ENCODE peak calls at places on chromosomes 13 and 19, in ten cellular contexts. U is astrocyte of the spinal cord; D is CD4-positive, alpha-beta T cell; L is tibial artery; S is nephron progenitor cell; C is GM06990; R is A673; E is stomach; X is pancreas; Z is heart right ventricle. I is an unnamed sample.

GRCh38 chr13:114149774-114150740 is 17.6 kb upstream of the RASA3 start:
- DNase-seq in Z (no peak), E (no peak), C (no peak), U (no peak), L (no peak), X (no peak), R (no peak), S (no peak), D (no peak), I (no peak)

GRCh38 chr13:111153279-111153976 is 38.3 kb downstream of the ARHGEF7 start:
- DNase-seq in R (peak), Z (peak), L (peak), E (peak), X (peak), D (peak), U (peak), C (peak), S (peak), I (peak)

GRCh38 chr19:35318679-35319448 is 10.1 kb upstream of the CD22 start:
- DNase-seq in E (peak), C (no peak), D (no peak), L (peak), Z (peak), R (no peak), S (no peak), X (peak), U (peak), I (peak)

GRCh38 chr19:16268676-16269319 is 55.8 kb upstream of the KLF2 start:
- DNase-seq in C (no peak), Z (no peak), U (no peak), E (no peak), X (no peak), R (no peak), D (peak), S (no peak), L (no peak), I (no peak)

GRCh38 chr13:68609671-68610070 is 1379.5 kb upstream of the PCDH9 start:
- DNase-seq in U (no peak), C (no peak), L (no peak), R (no peak), Z (no peak), E (no peak), S (no peak), X (no peak), D (no peak), I (no peak)

GRCh38 chr13:42894765-42895181 is 97.3 kb downstream of the EPSTI1 start:
- DNase-seq in X (peak), S (no peak), U (peak), Z (no peak), E (no peak), C (no peak), R (no peak), L (no peak), D (no peak), I (no peak)

GRCh38 chr13:95180513-95181245 is 120.6 kb downstream of the ABCC4 start:
- DNase-seq in U (no peak), Z (no peak), E (no peak), X (no peak), R (no peak), D (no peak), C (no peak), L (no peak), S (no peak), I (no peak)

GRCh38 chr13:113598481-113598880 is 13.9 kb downstream of the TFDP1 start:
- DNase-seq in L (peak), S (no peak), Z (no peak), D (no peak), E (no peak), R (no peak), C (no peak), U (no peak), X (no peak), I (no peak)

GRCh38 chr13:34776390-34776981 is 165.6 kb upstream of the NBEA start:
- DNase-seq in D (no peak), R (no peak), X (no peak), U (no peak), C (no peak), L (no peak), S (no peak), E (no peak), Z (no peak), I (no peak)

GRCh38 chr13:28719656-28720055 is 886 bp upstream of the SLC46A3 start:
- DNase-seq in D (no peak), R (peak), E (no peak), X (no peak), U (peak), L (no peak), S (no peak), C (no peak), Z (no peak), I (no peak)

GRCh38 chr19:14138576-14139265 is 2.3 kb upstream of the ASF1B start:
- DNase-seq in L (no peak), C (no peak), R (no peak), E (no peak), D (no peak), U (peak), X (no peak), Z (no peak), S (no peak), I (no peak)

GRCh38 chr13:23610966-23611486 is 40.8 kb downstream of the TNFRSF19 start:
- DNase-seq in S (no peak), R (no peak), E (no peak), C (no peak), U (peak), Z (no peak), L (no peak), X (no peak), D (no peak), I (no peak)

GRCh38 chr19:11205939-11206570 is 8.7 kb upstream of the KANK2 start:
- DNase-seq in D (no peak), Z (no peak), S (no peak), E (no peak), U (no peak), L (no peak), C (peak), R (no peak), X (no peak), I (no peak)

GRCh38 chr19:8501968-8502367 is 472 bp downstream of the PRAM1 start:
- DNase-seq in S (no peak), R (no peak), C (no peak), E (no peak), Z (no peak), D (no peak), L (no peak), X (no peak), U (no peak), I (no peak)

GRCh38 chr13:37138169-37138568 is 32.7 kb upstream of the CSNK1A1L start:
- DNase-seq in Z (no peak), D (no peak), X (no peak), S (peak), E (no peak), R (peak), C (no peak), U (no peak), L (no peak), I (no peak)

GRCh38 chr19:50036905-50037304 is 11.1 kb downstream of the ZNF473 start:
- DNase-seq in R (no peak), U (no peak), D (no peak), E (no peak), X (no peak), S (no peak), L (no peak), C (no peak), Z (no peak), I (no peak)

GRCh38 chr19:33868821-33869412 is 72.2 kb downstream of the KCTD15 start:
- DNase-seq in X (no peak), R (no peak), C (no peak), D (no peak), Z (peak), U (peak), L (no peak), S (peak), E (peak), I (no peak)

GRCh38 chr13:49635599-49636433 is 7.5 kb downstream of the ARL11 start:
- DNase-seq in L (no peak), X (no peak), Z (no peak), E (peak), D (peak), U (peak), R (no peak), C (no peak), S (no peak), I (no peak)

GRCh38 chr19:55014714-55015113 is 23.4 kb downstream of the GP6 start:
- DNase-seq in S (no peak), X (no peak), U (no peak), Z (peak), R (no peak), L (no peak), D (peak), C (no peak), E (no peak), I (no peak)

GRCh38 chr13:60970736-60971135 is 444.9 kb downstream of the PCDH20 start:
- DNase-seq in S (no peak), Z (no peak), D (no peak), C (no peak), U (no peak), L (no peak), R (no peak), X (no peak), E (no peak), I (no peak)

GRCh38 chr19:3823345-3823704 is 37.1 kb upstream of the MATK start:
- DNase-seq in U (no peak), D (no peak), Z (no peak), X (no peak), E (no peak), C (no peak), R (no peak), S (no peak), L (no peak), I (no peak)

GRCh38 chr19:46994141-46994686 is 25.4 kb upstream of the NPAS1 start:
- DNase-seq in X (no peak), D (no peak), R (no peak), S (no peak), U (no peak), E (no peak), L (no peak), C (no peak), Z (no peak), I (no peak)

GRCh38 chr13:80551650-80552497 is 210.9 kb upstream of the SPRY2 start:
- DNase-seq in U (no peak), R (peak), S (no peak), L (no peak), Z (no peak), D (no peak), C (no peak), X (no peak), E (no peak), I (no peak)

GRCh38 chr19:17743874-17744273 is 7.4 kb upstream of the FCHO1 start:
- DNase-seq in R (no peak), U (peak), S (no peak), C (no peak), D (no peak), L (no peak), X (no peak), Z (no peak), E (no peak), I (no peak)

GRCh38 chr13:71867101-71867814 is at the start of gene DACH1:
- DNase-seq in U (peak), R (peak), S (peak), Z (peak), X (peak), L (no peak), C (no peak), E (peak), D (no peak), I (no peak)

GRCh38 chr19:2848625-2849024 is 7.3 kb downstream of the ZNF555 start:
- DNase-seq in E (no peak), D (no peak), S (no peak), Z (no peak), C (no peak), L (no peak), U (no peak), X (no peak), R (no peak), I (no peak)

GRCh38 chr13:21637296-21637695 is 33.3 kb upstream of the MICU2 start:
- DNase-seq in E (peak), D (peak), L (no peak), S (no peak), Z (no peak), R (no peak), C (no peak), X (peak), U (peak), I (peak)

GRCh38 chr13:42363941-42364612 is 92.1 kb downstream of the AKAP11 start:
- DNase-seq in E (no peak), X (no peak), D (no peak), C (no peak), R (peak), S (no peak), L (no peak), U (peak), Z (no peak), I (no peak)

GRCh38 chr19:16416996-16417395 is 54.8 kb downstream of the EPS15L1 start:
- DNase-seq in U (no peak), E (no peak), C (no peak), S (no peak), L (no peak), D (no peak), R (no peak), Z (no peak), X (no peak), I (no peak)

GRCh38 chr13:93535256-93535655 is 308.6 kb downstream of the GPC6 start:
- DNase-seq in C (no peak), Z (no peak), U (peak), S (no peak), E (no peak), D (no peak), L (no peak), R (no peak), X (no peak), I (no peak)

GRCh38 chr19:51509823-51510660 is 8.4 kb upstream of the SIGLEC12 start:
- DNase-seq in U (no peak), X (no peak), Z (no peak), L (no peak), S (no peak), R (no peak), E (no peak), C (no peak), D (no peak), I (no peak)

GRCh38 chr13:98599502-98600328 is 22.8 kb upstream of the STK24 start:
- DNase-seq in U (no peak), C (no peak), D (no peak), S (no peak), E (no peak), L (no peak), X (no peak), Z (no peak), R (peak), I (no peak)

DNA sequence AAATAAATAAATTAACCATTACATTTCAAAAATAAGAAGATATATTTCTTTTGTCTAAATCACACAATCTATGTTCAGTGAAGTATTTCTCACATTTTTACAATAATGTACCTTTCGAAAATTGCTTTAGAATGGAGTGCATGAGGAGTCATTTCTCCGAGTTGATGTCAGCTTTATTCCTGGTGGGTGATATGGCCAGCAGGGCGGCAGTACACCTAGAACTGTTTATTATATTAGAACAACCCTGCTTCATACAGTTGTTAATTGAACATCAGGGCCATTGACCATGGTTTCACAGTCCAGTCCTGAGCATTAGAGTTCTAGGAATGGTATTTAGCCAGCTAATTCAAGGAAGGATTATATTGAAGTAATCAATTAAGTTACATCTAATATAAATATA is 696.3 kb upstream of the SLC10A2 start:
- DNase-seq in C (no peak), S (no peak), D (no peak), X (no peak), L (no peak), U (no peak), E (no peak), Z (no peak), R (no peak), I (no peak)
- TF ChIP-seq CTCF in C (no peak), S (no peak), D (no peak), X (no peak), L (no peak), U (no peak), E (no peak), Z (no peak), R (no peak), I (no peak)

GRCh38 chr13:76829572-76830327 is 56.5 kb downstream of the KCTD12 start:
- DNase-seq in L (no peak), Z (no peak), S (peak), D (no peak), X (peak), C (no peak), E (peak), U (no peak), R (no peak), I (no peak)
- TF ChIP-seq CTCF in L (no peak), Z (no peak), S (no peak), D (no peak), X (no peak), C (no peak), E (no peak), U (no peak), R (no peak), I (no peak)

DNA sequence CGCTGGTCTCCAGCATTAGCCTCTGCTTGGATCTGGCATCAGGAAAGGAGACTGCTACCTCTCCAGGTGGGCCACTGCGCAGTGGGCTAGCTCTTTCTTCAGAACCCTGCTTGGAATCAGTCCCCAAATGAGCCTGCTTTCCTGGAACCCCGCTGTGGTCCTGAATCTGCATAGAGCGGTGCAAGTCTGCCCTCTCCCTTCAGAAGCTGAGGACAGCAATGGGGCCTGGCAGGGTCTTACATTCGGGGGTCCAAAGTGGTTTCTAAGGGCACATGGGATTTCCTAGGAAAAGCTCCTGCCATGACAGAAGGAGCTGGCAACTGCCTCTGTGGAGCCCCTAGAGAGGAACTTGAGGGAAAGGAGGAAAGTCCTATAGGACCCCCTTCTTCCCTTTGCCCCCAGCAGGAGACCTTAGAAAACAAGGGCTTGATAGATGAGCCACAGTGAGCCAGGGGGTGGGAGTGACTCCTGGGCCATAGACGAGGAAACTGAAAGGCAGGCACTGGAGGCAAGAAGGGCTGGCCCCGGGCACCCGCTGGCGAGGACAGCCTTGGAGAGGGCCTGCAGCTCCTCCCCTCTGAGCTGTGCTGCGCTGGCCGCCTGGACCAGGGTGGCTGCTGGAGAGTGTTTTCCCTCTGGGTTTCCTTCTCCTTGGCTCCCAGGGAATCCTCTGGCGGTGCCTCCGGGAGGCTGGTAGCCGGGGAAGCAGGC is 1.4 kb upstream of the VSTM2B start:
- DNase-seq in C (no peak), Z (no peak), E (no peak), U (no peak), S (peak), R (no peak), X (no peak), L (no peak), D (no peak), I (no peak)
- TF ChIP-seq CTCF in C (no peak), Z (no peak), E (no peak), U (no peak), S (peak), R (no peak), X (no peak), L (no peak), D (no peak), I (no peak)

GRCh38 chr19:1224047-1224825 is 13.6 kb downstream of the CBARP start:
- DNase-seq in L (no peak), C (no peak), D (no peak), X (no peak), R (no peak), U (no peak), S (no peak), Z (no peak), E (no peak), I (no peak)

GRCh38 chr19:1221904-1222255 is 15.9 kb downstream of the CBARP start:
- DNase-seq in D (no peak), X (no peak), E (no peak), U (no peak), C (no peak), Z (no peak), L (no peak), R (no peak), S (no peak), I (no peak)

GRCh38 chr19:1221141-1221903 is 15.7 kb downstream of the STK11 start:
- DNase-seq in X (peak), D (no peak), U (peak), C (no peak), S (peak), Z (peak), L (peak), E (peak), R (no peak), I (no peak)

GRCh38 chr19:1223018-1223855 is 14.6 kb downstream of the CBARP start:
- DNase-seq in Z (no peak), U (peak), D (no peak), E (no peak), R (peak), X (no peak), S (peak), L (no peak), C (no peak), I (peak)

GRCh38 chr19:1222394-1222793 is 15.4 kb downstream of the CBARP start:
- DNase-seq in U (no peak), D (no peak), Z (no peak), X (no peak), L (no peak), R (no peak), C (no peak), S (no peak), E (no peak), I (no peak)
- TF ChIP-seq CTCF in U (peak), D (no peak), Z (no peak), X (no peak), L (no peak), R (no peak), C (peak), S (no peak), E (no peak), I (no peak)

DNA sequence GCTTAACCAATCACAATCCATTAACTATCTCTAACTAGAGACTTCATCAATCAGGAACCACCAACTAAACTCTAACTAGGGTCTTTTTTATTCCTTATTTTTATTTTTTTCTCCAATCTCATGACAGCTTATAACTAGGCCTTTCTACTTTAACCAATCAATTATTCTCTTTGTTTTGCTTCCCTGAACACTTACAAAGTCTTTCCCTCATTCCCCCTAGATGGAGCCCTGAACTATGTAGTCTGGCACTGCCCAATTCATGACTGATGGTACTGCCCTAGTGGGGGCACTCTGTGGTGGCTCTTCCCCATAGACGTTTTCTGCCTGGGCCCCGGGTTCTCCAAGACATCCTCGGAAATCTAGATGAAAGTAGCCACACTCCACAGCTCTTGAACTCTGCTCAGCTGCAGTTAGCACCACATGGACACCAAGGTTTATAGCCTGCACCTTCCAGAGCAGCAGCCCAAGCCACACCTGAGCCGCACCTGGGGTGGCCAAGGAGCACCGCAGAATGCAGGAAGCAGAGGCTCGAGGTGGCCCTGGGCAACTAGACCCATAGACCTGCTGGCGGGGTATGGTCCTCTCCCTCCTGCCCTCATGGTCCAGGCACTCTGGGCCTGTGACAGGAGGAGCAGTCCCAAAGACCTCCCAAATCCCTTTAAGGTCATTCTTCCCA is 6.6 kb downstream of the ATP7B start:
- DNase-seq in L (no peak), X (no peak), Z (no peak), U (no peak), E (no peak), D (no peak), R (no peak), S (no peak), C (no peak), I (no peak)
- TF ChIP-seq CTCF in L (no peak), X (no peak), Z (no peak), U (no peak), E (no peak), D (no peak), R (peak), S (no peak), C (peak), I (no peak)

I was measured in Calu3.